ENCODE peak calls at places on chromosomes 4 and X, in nine cellular contexts. U is stimulated activated effector memory CD8-positive, alpha-beta T cell treated with anti-CD3 and anti-CD28 coated beads, Interleukin-12 subunit alpha, Interleukin-12 subunit beta, amount 100 ng/mL, for 72 hours; D is cardiac muscle cell; V is GM18507; R is GM04503; O is stimulated activated CD4-positive, alpha-beta T cell treated with anti-CD3 and anti-CD28 coated beads, Interleukin-15, amount 100 ng/mL, for 1 hour; P is HFFc6; T is stomach; Z is Peyer's patch. X is an unnamed sample.

GRCh38 chr4:140047017-140047640 is 106.9 kb downstream of the MAML3 start:
- DNase-seq in T (peak), U (no peak), V (no peak), R (no peak), Z (no peak), O (no peak), P (no peak), D (no peak), X (no peak)

GRCh38 chr4:56388311-56388710 is 1.0 kb upstream of the AASDH start:
- DNase-seq in V (no peak), U (no peak), Z (no peak), D (no peak), P (no peak), T (no peak), R (no peak), O (no peak), X (no peak)

GRCh38 chrX:4830880-4831557 is 1117.6 kb upstream of the PRKX start:
- DNase-seq in P (no peak), T (no peak), V (no peak), U (no peak), D (no peak), Z (no peak), O (no peak), R (no peak), X (no peak)

GRCh38 chr4:15654556-15655222 is 468 bp downstream of the FBXL5 start:
- DNase-seq in R (no peak), O (peak), T (peak), P (peak), D (peak), U (peak), V (peak), Z (peak), X (peak)

GRCh38 chr4:142404191-142404611 is 441.9 kb downstream of the INPP4B start:
- DNase-seq in Z (no peak), R (no peak), T (no peak), O (no peak), U (no peak), P (peak), D (no peak), V (no peak), X (peak)

GRCh38 chr4:74370912-74371311 is 6.0 kb downstream of the EREG start:
- DNase-seq in V (no peak), O (no peak), D (peak), Z (no peak), T (no peak), P (peak), R (no peak), U (no peak), X (peak)

GRCh38 chr4:82601242-82602015 is 39.6 kb upstream of the TMEM150C start:
- DNase-seq in U (no peak), R (no peak), V (no peak), T (no peak), O (no peak), P (no peak), D (no peak), Z (no peak), X (no peak)

GRCh38 chr4:1793496-1793840 is 375 bp downstream of the FGFR3 start:
- DNase-seq in P (no peak), T (peak), V (no peak), U (no peak), D (peak), Z (no peak), O (peak), R (no peak), X (peak)

GRCh38 chr4:124708517-124709300 is 3.8 kb downstream of the ANKRD50 start:
- DNase-seq in U (no peak), T (no peak), P (no peak), V (no peak), R (no peak), O (no peak), D (no peak), Z (no peak), X (no peak)

GRCh38 chr4:7068883-7069282 is 1.0 kb upstream of the GRPEL1 start:
- DNase-seq in T (no peak), V (no peak), Z (no peak), U (no peak), R (no peak), D (peak), P (peak), O (no peak), X (no peak)

GRCh38 chr4:154731756-154732155 is 12.0 kb upstream of the LRAT start:
- DNase-seq in R (no peak), T (no peak), U (no peak), P (no peak), O (no peak), D (no peak), Z (no peak), V (no peak), X (no peak)

GRCh38 chrX:38172596-38172995 is 48.1 kb downstream of the SRPX start:
- DNase-seq in O (no peak), V (no peak), R (no peak), Z (no peak), D (no peak), P (peak), T (no peak), U (no peak), X (no peak)

GRCh38 chr4:54228563-54229501 is at the start of gene PDGFRA:
- DNase-seq in P (peak), U (no peak), R (peak), D (peak), O (no peak), V (no peak), T (no peak), Z (no peak), X (no peak)

GRCh38 chrX:39969099-39969825 is 128.5 kb downstream of the BCOR start:
- DNase-seq in U (no peak), P (no peak), T (no peak), R (no peak), O (no peak), D (peak), Z (peak), V (no peak), X (peak)

GRCh38 chr4:38387348-38387747 is 276.7 kb upstream of the KLF3 start:
- DNase-seq in P (no peak), T (peak), O (no peak), V (no peak), Z (no peak), R (no peak), U (no peak), D (peak), X (no peak)

GRCh38 chr4:7981738-7982394 is 42.2 kb upstream of the AFAP1 start:
- DNase-seq in Z (no peak), V (no peak), D (no peak), T (no peak), R (no peak), U (no peak), P (no peak), O (no peak), X (no peak)

GRCh38 chrX:68307767-68308166 is 125.5 kb downstream of the OPHN1 start:
- DNase-seq in O (no peak), P (peak), U (no peak), T (no peak), V (no peak), Z (no peak), R (peak), D (no peak), X (no peak)

GRCh38 chr4:80423553-80424224 is 88.2 kb downstream of the CFAP299 start:
- DNase-seq in T (no peak), O (no peak), R (peak), Z (no peak), D (no peak), P (no peak), V (no peak), U (no peak), X (no peak)

GRCh38 chrX:119118780-119119395 is 8.7 kb downstream of the KIAA1210 start:
- DNase-seq in U (peak), O (peak), Z (peak), D (peak), P (peak), R (no peak), T (peak), V (peak), X (peak)

GRCh38 chr4:3572363-3572762 is 40.1 kb upstream of the LRPAP1 start:
- DNase-seq in U (no peak), O (no peak), T (no peak), D (peak), V (no peak), R (no peak), Z (no peak), P (no peak), X (no peak)

GRCh38 chr4:97142893-97143292 is 1000.4 kb downstream of the STPG2 start:
- DNase-seq in Z (no peak), T (no peak), V (no peak), U (no peak), D (peak), O (no peak), P (no peak), R (no peak), X (no peak)

GRCh38 chr4:40564815-40565505 is 64.7 kb downstream of the RBM47 start:
- DNase-seq in V (no peak), O (no peak), Z (no peak), D (peak), P (no peak), T (no peak), U (no peak), R (no peak), X (no peak)

GRCh38 chr4:155745984-155746383 is 12.8 kb upstream of the GUCY1B1 start:
- DNase-seq in Z (no peak), D (no peak), O (no peak), V (no peak), T (no peak), R (peak), U (no peak), P (peak), X (no peak)

GRCh38 chr4:137408527-137409177 is 123.6 kb downstream of the PCDH18 start:
- DNase-seq in T (no peak), R (no peak), P (no peak), Z (no peak), U (no peak), O (no peak), V (no peak), D (no peak), X (no peak)

GRCh38 chr4:142322996-142323395 is 523.1 kb downstream of the INPP4B start:
- DNase-seq in V (no peak), U (no peak), T (no peak), P (no peak), R (no peak), O (no peak), D (no peak), Z (no peak), X (no peak)

GRCh38 chrX:111652719-111653118 is 28.3 kb upstream of the ALG13 start:
- DNase-seq in O (no peak), D (peak), P (no peak), R (no peak), T (no peak), Z (no peak), V (no peak), U (no peak), X (no peak)

GRCh38 chr4:39453738-39454137 is 5.0 kb downstream of the RPL9 start:
- DNase-seq in V (no peak), U (no peak), P (no peak), Z (no peak), T (no peak), D (no peak), R (no peak), O (no peak), X (no peak)

GRCh38 chrX:131778269-131779218 is 234.7 kb downstream of the OR13H1 start:
- DNase-seq in D (no peak), P (no peak), U (no peak), O (no peak), T (peak), Z (peak), R (no peak), V (no peak), X (no peak)

GRCh38 chrX:45771114-45771513 is 570.4 kb upstream of the DIPK2B start:
- DNase-seq in T (peak), R (peak), O (no peak), P (peak), D (no peak), U (no peak), V (no peak), Z (no peak), X (no peak)

GRCh38 chr4:7759635-7760034 is 180.0 kb downstream of the AFAP1 start:
- DNase-seq in V (no peak), R (no peak), O (no peak), U (no peak), Z (no peak), D (no peak), P (no peak), T (no peak), X (no peak)

GRCh38 chr4:77861500-77861899 is 1.1 kb upstream of the MRPL1 start:
- DNase-seq in T (no peak), P (no peak), Z (no peak), U (no peak), R (no peak), D (no peak), V (no peak), O (no peak), X (no peak)

GRCh38 chr4:7909463-7909862 is 30.2 kb downstream of the AFAP1 start:
- DNase-seq in Z (no peak), T (no peak), P (no peak), O (no peak), V (no peak), U (no peak), R (no peak), D (no peak), X (no peak)

GRCh38 chr4:20462426-20463175 is 210.9 kb downstream of the SLIT2 start:
- DNase-seq in R (no peak), T (no peak), V (no peak), U (no peak), Z (no peak), P (no peak), D (no peak), O (no peak), X (no peak)

GRCh38 chr4:41143721-41144379 is 70.5 kb downstream of the APBB2 start:
- DNase-seq in Z (no peak), P (no peak), V (no peak), O (no peak), U (no peak), R (no peak), T (no peak), D (no peak), X (no peak)

GRCh38 chr4:3869661-3870566 is 103.7 kb downstream of the ADRA2C start:
- DNase-seq in V (no peak), D (no peak), R (no peak), P (no peak), U (no peak), Z (no peak), T (no peak), O (no peak), X (no peak)

GRCh38 chr4:124230268-124230667 is 482.3 kb downstream of the ANKRD50 start:
- DNase-seq in Z (no peak), P (no peak), D (no peak), R (no peak), T (no peak), U (no peak), O (no peak), V (no peak), X (no peak)

GRCh38 chr4:15241946-15242345 is 185.9 kb upstream of the C1QTNF7 start:
- DNase-seq in P (no peak), R (no peak), V (no peak), T (no peak), Z (no peak), D (no peak), O (no peak), U (no peak), X (no peak)

GRCh38 chr4:87839309-87839946 is 6.7 kb downstream of the MEPE start:
- DNase-seq in D (peak), V (peak), Z (no peak), U (no peak), P (peak), T (no peak), R (no peak), O (no peak), X (no peak)

GRCh38 chrX:115642895-115643530 is 82.0 kb downstream of the PLS3 start:
- DNase-seq in R (peak), D (peak), T (peak), P (peak), U (peak), V (no peak), O (no peak), Z (no peak), X (peak)